ENCODE peak calls at places on chromosome 3, in eight cellular contexts. E is neural progenitor cell, G is neural crest cell, H is uterus, M is activated B cell treated with CpG ODN at 0.5 μM for 24 hours, A is astrocyte of the spinal cord, O is hepatocyte, B is body of pancreas. F is an unnamed sample.

GRCh38 chr3:133895208-133896001 is at the start of gene RAB6B:
- DNase-seq in G (peak), A (peak), H (no peak), B (peak), E (peak), O (peak), M (no peak), F (no peak)

GRCh38 chr3:15964605-15965061 is 166.9 kb upstream of the ANKRD28 start:
- DNase-seq in O (no peak), M (no peak), E (peak), H (no peak), G (no peak), A (peak), B (no peak), F (no peak)

GRCh38 chr3:125375950-125376679 is 990 bp upstream of the ZNF148 start:
- DNase-seq in H (no peak), E (no peak), A (no peak), G (no peak), O (peak), M (no peak), B (no peak), F (peak)

GRCh38 chr3:72340476-72341379 is 507.5 kb downstream of the SHQ1 start:
- DNase-seq in G (no peak), M (no peak), A (no peak), H (peak), B (no peak), O (no peak), E (no peak), F (no peak)

GRCh38 chr3:109018828-109019227 is 65.1 kb upstream of the GUCA1C start:
- DNase-seq in G (no peak), E (no peak), M (no peak), O (no peak), A (no peak), H (no peak), B (peak), F (peak)

GRCh38 chr3:169948559-169949371 is 17.8 kb upstream of the SEC62 start:
- DNase-seq in M (no peak), B (no peak), A (no peak), H (no peak), O (peak), E (no peak), G (no peak), F (peak)

GRCh38 chr3:149487598-149488197 is 13.2 kb downstream of the TM4SF4 start:
- DNase-seq in A (no peak), B (no peak), O (no peak), G (peak), H (no peak), M (no peak), E (peak), F (no peak)

GRCh38 chr3:168956087-168956486 is 707.4 kb downstream of the MECOM start:
- DNase-seq in O (no peak), E (no peak), H (no peak), B (no peak), A (no peak), M (no peak), G (no peak), F (no peak)

GRCh38 chr3:31743690-31744089 is 211.0 kb downstream of the STT3B start:
- DNase-seq in M (no peak), G (no peak), O (no peak), B (no peak), A (no peak), E (no peak), H (no peak), F (peak)

GRCh38 chr3:65894679-65895078 is 144.0 kb downstream of the MAGI1 start:
- DNase-seq in H (no peak), O (peak), E (no peak), G (no peak), A (no peak), M (no peak), B (no peak), F (no peak)

DNA sequence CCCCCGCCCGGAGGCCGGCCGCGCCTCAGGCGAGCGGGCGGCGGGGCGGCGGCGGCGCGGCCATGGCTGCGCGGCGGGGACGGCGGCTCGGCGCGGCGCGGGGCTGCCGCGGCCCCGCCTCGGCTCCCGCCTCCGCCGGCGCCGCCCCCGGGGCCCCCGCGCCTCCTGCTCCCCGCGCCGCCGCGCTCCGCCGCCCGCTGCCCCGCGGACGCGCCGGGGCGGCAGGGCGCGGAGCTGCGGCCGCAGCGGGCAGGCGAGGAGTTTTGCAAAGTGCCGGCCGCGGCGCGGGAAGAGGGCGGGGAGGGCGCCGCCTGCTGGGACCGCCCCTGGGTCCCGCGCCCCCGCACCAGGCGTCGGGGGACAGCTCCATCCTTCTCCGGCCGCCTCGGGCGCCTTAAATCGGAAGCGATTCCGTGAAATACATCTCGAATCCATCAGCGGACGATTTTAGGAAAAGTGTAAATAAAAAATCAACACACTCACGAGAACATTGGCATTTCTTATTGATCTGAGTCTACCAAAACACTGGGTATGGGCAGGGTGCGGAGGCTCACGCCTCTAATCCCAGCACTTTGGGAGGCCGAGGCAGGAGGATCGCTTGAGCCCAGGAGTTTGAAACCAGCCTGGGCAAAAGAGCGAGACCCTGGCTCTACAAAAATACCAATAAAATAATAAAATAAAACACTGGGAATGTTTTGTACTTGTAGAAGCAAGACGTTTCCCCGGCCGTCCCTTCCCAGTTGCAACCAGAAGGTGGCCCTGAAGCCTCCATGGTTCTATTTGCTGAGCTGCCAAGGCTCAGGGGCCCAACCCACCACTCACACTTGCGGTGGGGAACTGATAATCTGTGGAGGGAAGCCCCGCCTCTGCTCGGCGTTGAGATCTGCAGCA is 136.9 kb downstream of the NUP210 start:
- DNase-seq in E (peak), O (peak), M (peak), A (no peak), B (peak), H (no peak), G (no peak), F (no peak)
- TF ChIP-seq CTCF in E (peak), O (peak), M (no peak), A (peak), B (no peak), H (no peak), G (peak), F (peak)

DNA sequence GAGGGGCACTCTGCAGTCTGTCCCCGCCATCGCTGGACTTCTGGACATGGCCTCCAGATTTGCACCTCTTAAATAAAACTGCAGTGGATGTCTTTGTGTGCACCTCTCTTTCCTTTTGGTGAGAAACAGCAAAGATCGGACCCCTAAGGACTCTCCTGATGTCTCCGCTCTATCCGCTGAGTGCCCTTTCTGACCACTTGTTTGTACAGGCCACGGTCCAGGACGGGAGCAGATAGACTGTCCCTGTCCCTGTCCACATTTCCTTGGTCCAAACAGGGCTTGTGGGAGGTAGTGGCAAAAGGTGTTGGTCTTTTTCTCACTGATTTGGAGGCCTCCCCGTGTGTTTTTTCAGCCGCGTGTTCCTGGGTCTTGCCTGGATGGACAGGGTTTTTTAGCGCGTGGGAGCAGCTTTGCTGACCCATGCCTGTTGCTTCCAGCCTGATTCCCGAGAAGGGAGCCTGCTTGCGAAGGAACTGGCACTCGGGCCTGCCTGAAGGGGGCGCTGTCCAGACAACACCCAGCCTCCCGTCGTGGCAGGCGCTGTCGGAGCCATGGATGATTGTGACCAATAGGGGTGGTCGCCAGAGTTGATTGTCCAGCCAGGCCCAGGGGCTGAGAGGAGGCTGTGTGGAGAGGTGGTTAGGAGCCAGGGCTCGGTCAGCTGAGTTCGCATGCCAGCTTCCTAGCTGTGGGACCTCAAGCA is 13.2 kb upstream of the STAB1 start:
- DNase-seq in G (peak), E (peak), A (no peak), H (no peak), O (no peak), M (no peak), B (no peak), F (no peak)
- TF ChIP-seq CTCF in G (peak), E (peak), A (peak), H (no peak), O (peak), M (no peak), B (no peak), F (peak)

GRCh38 chr3:52528596-52529375 is 4.9 kb downstream of the NT5DC2 start:
- DNase-seq in O (no peak), M (peak), B (no peak), E (peak), G (no peak), A (no peak), H (no peak), F (no peak)
- TF ChIP-seq CTCF in O (no peak), M (no peak), B (no peak), E (no peak), G (no peak), A (no peak), H (no peak), F (no peak)

DNA sequence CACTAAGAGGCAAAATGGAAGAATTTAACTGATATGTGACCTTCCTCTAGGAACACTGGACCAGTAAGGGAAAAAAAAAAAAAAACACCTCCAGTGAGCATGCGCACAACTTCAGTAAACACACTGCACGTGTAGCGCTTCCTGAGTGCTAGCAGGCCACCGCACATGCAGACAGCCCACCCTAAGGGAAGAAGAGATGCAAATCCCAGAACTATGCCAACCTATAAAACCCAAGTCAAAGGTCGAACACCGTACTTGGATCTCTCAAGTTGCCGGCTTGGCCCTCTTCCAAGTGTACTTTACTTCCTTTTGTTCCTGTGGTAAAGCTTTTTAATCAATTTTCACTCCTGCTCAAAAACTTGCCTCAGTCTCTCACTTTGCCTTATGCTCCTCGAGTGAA is 64.5 kb upstream of the CADPS start:
- DNase-seq in H (no peak), B (no peak), A (no peak), M (no peak), E (no peak), G (no peak), O (no peak), F (no peak)
- TF ChIP-seq CTCF in H (no peak), B (no peak), A (no peak), M (no peak), E (no peak), G (no peak), O (no peak), F (no peak)

DNA sequence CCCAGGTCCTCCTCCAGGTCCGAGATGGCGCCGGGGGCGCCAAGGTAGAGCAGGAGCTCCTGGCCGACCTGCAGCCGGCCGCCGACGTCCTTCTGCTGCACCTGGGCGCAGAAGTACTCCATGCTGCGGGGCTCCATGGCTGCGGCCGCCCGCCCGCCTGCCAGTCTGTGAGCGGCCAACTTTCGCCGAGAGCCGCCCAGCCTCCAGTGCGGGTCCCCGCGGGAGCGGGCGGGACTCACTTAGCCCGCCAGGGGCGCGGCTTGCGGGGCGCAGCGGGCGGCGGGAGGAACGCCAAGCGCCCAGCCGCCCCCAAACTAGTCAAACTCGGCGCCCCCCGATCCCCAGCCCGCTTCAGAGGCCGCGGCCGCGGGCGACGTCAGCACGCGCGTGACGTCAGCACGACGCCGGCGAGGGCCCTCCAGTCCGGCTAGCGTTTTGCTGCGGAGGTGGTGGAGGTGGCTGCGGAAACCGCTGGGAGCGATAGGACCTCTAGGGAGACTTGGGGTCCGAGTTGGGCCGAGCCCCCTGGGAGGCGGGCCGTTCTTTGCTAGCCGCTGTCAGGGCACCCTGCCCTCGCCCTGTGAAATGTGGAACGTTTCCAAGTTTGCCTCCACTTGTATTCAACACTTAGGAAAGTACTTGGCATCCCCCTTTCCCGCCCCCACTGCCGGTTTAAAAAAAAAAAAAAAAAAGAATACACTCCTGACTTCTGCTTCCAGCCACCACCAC is at the start of gene CLASP2:
- DNase-seq in G (peak), O (peak), M (peak), H (peak), E (peak), B (peak), A (peak), F (peak)
- TF ChIP-seq CTCF in G (peak), O (no peak), M (no peak), H (no peak), E (peak), B (no peak), A (no peak), F (no peak)

DNA sequence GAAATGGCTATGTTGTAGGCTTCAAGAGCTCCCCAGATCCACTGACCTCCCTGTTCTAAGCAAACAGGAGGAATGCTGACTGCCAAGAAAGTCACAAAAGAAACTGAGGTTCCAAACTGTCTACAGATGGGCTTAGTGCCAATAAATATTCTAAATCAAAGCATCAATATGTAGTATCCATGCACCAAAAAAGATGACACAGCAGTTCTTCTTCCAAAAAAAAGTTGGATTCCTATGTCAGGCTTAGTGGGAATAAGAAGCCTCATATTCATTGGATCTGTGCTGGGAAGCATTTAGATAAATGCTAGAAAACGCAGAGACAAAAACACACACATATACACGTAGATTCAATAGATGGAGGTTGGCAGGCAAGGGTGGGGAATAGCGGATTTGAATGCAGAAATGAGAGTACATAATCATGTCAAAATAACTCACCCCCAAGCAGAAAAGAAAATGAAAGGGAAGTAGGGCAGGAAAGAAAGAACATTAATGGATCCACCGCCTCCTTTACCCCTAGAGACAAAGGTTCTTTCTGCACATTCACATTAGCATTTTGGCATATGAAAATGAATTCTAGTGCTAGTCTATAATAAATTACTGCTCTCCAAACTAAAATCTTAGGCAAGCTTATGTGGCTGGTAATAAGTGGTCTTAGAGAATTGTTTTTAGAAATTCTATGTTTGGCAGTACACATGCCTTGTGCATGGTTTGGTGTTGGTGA is 283.6 kb downstream of the LSAMP start:
- DNase-seq in G (no peak), B (no peak), E (no peak), A (no peak), M (no peak), H (no peak), O (no peak), F (no peak)
- TF ChIP-seq CTCF in G (no peak), B (no peak), E (no peak), A (no peak), M (no peak), H (no peak), O (no peak), F (no peak)